ENCODE peak calls at places on chromosomes 2 and 18, in six cellular contexts. C, G, M, I, K and R are unnamed samples.

GRCh38 chr2:207616185-207616584 is 9.0 kb downstream of the METTL21A start:
- DNase-seq in M (no peak), K (no peak), I (peak; percentile 3), C (no peak), G (no peak), R (no peak)

GRCh38 chr2:52253605-52254004 is 1221.7 kb upstream of the NRXN1 start:
- DNase-seq in M (no peak), C (no peak), G (no peak), K (no peak), I (no peak), R (no peak)

GRCh38 chr2:207926133-207927076 is 98.9 kb downstream of the PLEKHM3 start:
- DNase-seq in K (no peak), M (no peak), G (no peak), C (peak; percentile 96), I (no peak), R (no peak)

GRCh38 chr18:32930695-32931301 is 158.0 kb upstream of the KLHL14 start:
- DNase-seq in C (peak; percentile 55), G (peak; percentile 16), K (no peak), M (peak; percentile 13), I (no peak), R (peak; percentile 12)

GRCh38 chr2:95500854-95501253 is 16.3 kb upstream of the TRIM43B start:
- DNase-seq in K (no peak), I (no peak), G (no peak), M (no peak), C (no peak), R (no peak)

GRCh38 chr2:240998706-240999000 is 235 bp downstream of the SNED1 start:
- DNase-seq in G (no peak), I (peak; percentile 70), K (no peak), M (no peak), C (no peak), R (no peak)

GRCh38 chr2:211437396-211437795 is 881.0 kb downstream of the CPS1 start:
- DNase-seq in I (no peak), M (no peak), K (no peak), C (no peak), G (no peak), R (no peak)

GRCh38 chr2:42562474-42563144 is 5.8 kb upstream of the MTA3 start:
- DNase-seq in M (no peak), G (no peak), I (no peak), C (no peak), K (no peak), R (no peak)

GRCh38 chr18:25805323-25805722 is 285.1 kb downstream of the SS18 start:
- DNase-seq in G (no peak), K (no peak), M (no peak), C (no peak), I (no peak), R (no peak)

GRCh38 chr18:76621782-76622495 is 126.9 kb upstream of the ZNF516 start:
- DNase-seq in G (no peak), C (no peak), I (no peak), K (no peak), M (no peak), R (no peak)

GRCh38 chr2:84491741-84492140 is 24.6 kb upstream of the DNAH6 start:
- DNase-seq in G (no peak), K (no peak), M (no peak), C (no peak), I (no peak), R (no peak)

GRCh38 chr18:23107718-23108117 is 27.6 kb upstream of the CABLES1 start:
- DNase-seq in K (no peak), M (no peak), C (no peak), I (no peak), G (no peak), R (no peak)
- TF ChIP-seq TAF1 in K (no peak), M (no peak), C (no peak), I (no peak), G (no peak), R (no peak)

DNA sequence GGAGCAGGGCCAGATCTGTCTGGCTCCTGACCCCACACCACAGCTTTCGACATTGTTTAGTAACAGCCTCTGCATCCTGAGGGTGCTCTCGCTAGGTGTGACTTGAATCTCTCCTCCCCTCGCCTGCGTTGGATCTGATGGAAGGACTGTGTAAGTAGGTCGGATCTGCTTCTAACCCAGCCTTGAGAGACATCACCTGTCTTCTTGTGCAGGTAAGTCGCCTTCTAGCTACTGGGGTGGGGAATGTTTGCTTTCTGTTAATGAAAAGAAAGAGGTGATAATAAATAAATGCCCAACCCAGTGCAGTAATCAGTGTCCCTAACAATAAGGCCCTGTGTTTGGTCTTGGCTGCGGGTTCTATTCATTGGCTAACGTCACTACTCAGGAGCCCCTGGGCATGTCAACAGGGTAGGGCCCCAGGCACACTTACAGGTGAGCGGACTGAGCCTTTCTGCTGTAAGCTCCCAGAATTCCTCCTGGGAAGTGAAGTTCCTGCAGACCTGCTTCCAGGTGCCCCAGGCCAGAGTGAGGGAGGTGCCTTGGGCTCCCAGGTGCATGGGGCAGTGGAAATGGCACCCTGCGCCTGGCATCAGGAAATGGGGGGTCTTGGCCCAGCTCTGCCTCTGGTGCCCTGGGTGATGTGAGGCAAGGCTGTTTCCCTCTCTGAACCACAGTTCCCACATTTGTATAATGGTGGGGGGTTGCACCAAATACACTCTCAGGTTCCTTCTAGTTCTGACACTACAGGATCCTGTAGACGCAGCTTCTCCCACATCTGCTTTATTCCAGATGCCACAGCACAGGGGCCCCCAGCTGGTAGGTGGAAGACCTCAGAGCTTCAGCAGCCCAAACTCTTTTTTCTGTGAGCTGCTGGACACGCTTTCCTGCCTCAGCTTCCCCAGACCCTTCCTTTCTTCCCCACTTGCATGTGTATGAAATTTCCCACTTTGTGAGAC is 11.2 kb upstream of the FOSL2 start:
- DNase-seq in G (no peak), M (no peak), K (no peak), C (no peak), I (no peak), R (no peak)
- TF ChIP-seq POLR2A in G (no peak), M (no peak), K (no peak), C (no peak), I (no peak), R (no peak)

GRCh38 chr2:217788669-217789002 is 214.2 kb downstream of the TNS1 start:
- DNase-seq in K (no peak), I (no peak), G (no peak), C (no peak), M (no peak), R (no peak)

GRCh38 chr2:217783243-217783642 is 219.6 kb downstream of the TNS1 start:
- DNase-seq in K (no peak), M (no peak), I (no peak), G (no peak), C (no peak), R (no peak)

GRCh38 chr2:217784996-217785543 is 217.7 kb downstream of the TNS1 start:
- DNase-seq in C (no peak), I (no peak), K (no peak), G (no peak), M (no peak), R (no peak)

GRCh38 chr2:217787160-217787877 is 215.5 kb downstream of the TNS1 start:
- DNase-seq in G (no peak), M (no peak), K (no peak), C (no peak), I (no peak), R (no peak)

DNA sequence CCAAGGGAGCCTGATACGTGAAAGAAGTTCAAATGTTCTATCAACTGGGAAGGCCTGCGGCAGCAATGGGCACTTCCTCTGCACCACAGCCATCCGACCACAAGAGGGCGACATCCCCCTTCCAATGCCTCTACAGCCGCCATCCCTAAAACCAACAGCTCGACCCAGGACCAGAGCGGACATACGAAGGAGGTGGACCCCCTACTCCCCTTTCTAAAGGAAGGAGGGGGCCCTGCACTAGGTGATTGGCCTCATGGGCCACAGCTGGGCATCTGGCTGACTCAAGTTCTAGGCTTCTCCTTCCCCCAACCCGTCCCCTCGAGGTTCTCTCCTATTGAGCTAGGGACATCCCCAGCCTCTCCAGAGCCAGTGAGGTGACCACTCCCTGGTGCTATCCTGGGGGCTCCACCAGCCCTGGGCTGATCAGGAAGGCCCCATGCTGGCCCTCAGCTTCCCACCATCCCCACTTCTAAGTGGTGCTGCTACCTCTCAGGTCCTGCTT is 217.2 kb downstream of the TNS1 start:
- DNase-seq in G (peak; percentile 68), I (peak; percentile 96), M (peak; percentile 67), K (no peak), C (peak; percentile 55), R (peak; percentile 61)
- TF ChIP-seq POLR2AphosphoS5 in G (no peak), I (no peak), M (no peak), K (no peak), C (peak; percentile 22), R (no peak)

GRCh38 chr2:143392358-143392757 is 263.1 kb downstream of the ARHGAP15 start:
- DNase-seq in K (no peak), M (no peak), G (no peak), C (no peak), I (no peak), R (no peak)

GRCh38 chr2:143390185-143390584 is 261.0 kb downstream of the ARHGAP15 start:
- DNase-seq in C (no peak), K (no peak), M (no peak), G (no peak), I (no peak), R (no peak)
- TF ChIP-seq TAF1 in C (no peak), K (no peak), M (no peak), G (no peak), I (no peak), R (no peak)

GRCh38 chr2:69298862-69299261 is 88.2 kb downstream of the GFPT1 start:
- DNase-seq in K (no peak), G (no peak), M (no peak), I (no peak), C (no peak), R (no peak)
- TF ChIP-seq POLR2A in K (no peak), G (no peak), M (no peak), I (no peak), C (no peak), R (no peak)

GRCh38 chr2:105398522-105399206 is at the start of gene FHL2:
- DNase-seq in C (peak; percentile 64), G (peak; percentile 77), M (peak; percentile 72), K (no peak), I (peak; percentile 89), R (peak; percentile 79)
- TF ChIP-seq POLR2AphosphoS5 in C (peak; percentile 41), G (peak; percentile 84), M (no peak), K (no peak), I (peak; percentile 79), R (no peak)

DNA sequence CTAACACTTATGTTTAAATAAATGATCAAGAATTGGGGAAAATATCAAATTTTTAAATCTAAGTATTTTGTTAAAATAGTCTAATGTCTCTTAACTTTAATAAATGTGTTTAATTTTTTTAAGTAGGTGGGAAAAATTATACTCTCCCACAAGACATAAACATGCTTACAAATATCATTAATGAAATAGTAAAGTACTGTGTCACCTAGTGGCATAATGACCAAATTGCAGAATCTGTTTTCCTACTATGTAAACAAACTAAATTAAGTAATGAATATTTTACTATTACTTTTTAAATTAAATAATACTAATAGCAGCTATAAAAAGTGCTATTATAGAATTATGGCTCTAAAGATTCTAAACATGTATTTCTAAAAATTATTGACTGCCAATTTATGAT is 52.0 kb upstream of the CHAC2 start:
- DNase-seq in M (no peak), C (no peak), K (no peak), I (no peak), G (no peak), R (no peak)
- TF ChIP-seq TAF1 in M (no peak), C (no peak), K (no peak), I (no peak), G (no peak), R (no peak)